ENCODE peak calls at places on chromosomes 4 and X, in ten cellular contexts. U is left kidney; F is stimulated activated CD8-positive, alpha-beta memory T cell treated with anti-CD3 and anti-CD28 coated beads, Interleukin-7, amount 100 ng/mL, for 1 hour; A is stimulated activated CD4-positive, alpha-beta T cell treated with anti-CD3 and anti-CD28 coated beads, Interleukin-4, amount 100 ng/mL, for 48 hours; V is T-helper 9 cell; X is amygdala; Y is RCC 7860; O is anterior cingulate cortex; M is mammary epithelial cell; T is neuronal stem cell. Z is an unnamed sample.

GRCh38 chrX:41419082-41419481 is 28.1 kb upstream of the NYX start:
- DNase-seq in U (no peak), F (no peak), A (no peak), V (no peak), X (no peak), Y (no peak), O (no peak), M (no peak), T (no peak), Z (no peak)

GRCh38 chr4:158962396-158962795 is 140.5 kb upstream of the RAPGEF2 start:
- DNase-seq in U (no peak), F (no peak), A (no peak), V (no peak), X (no peak), Y (no peak), O (no peak), M (no peak), T (no peak), Z (no peak)

GRCh38 chr4:53686521-53686920 is 95.2 kb upstream of the LNX1 start:
- DNase-seq in U (no peak), F (no peak), A (no peak), V (no peak), X (no peak), Y (no peak), O (no peak), M (no peak), T (no peak), Z (no peak)

GRCh38 chrX:150692837-150693781 is at the start of gene MTMR1:
- DNase-seq in U (peak), F (peak), A (no peak), V (peak), X (peak), Y (no peak), O (no peak), M (no peak), T (no peak), Z (no peak)

GRCh38 chr4:142574306-142574705 is 271.8 kb downstream of the INPP4B start:
- DNase-seq in U (no peak), F (no peak), A (no peak), V (no peak), X (no peak), Y (no peak), O (no peak), M (no peak), T (no peak), Z (no peak)

GRCh38 chr4:108199881-108200280 is 31.1 kb upstream of the LEF1 start:
- DNase-seq in U (no peak), F (no peak), A (no peak), V (no peak), X (no peak), Y (no peak), O (no peak), M (no peak), T (no peak), Z (no peak)

GRCh38 chrX:49230500-49231232 is 2.5 kb downstream of the CACNA1F start:
- DNase-seq in U (peak), F (no peak), A (peak), V (peak), X (peak), Y (no peak), O (no peak), M (no peak), T (peak), Z (peak)

GRCh38 chrX:145735036-145735435 is 82.6 kb upstream of the SLITRK2 start:
- DNase-seq in U (no peak), F (no peak), A (no peak), V (no peak), X (no peak), Y (no peak), O (no peak), M (no peak), T (no peak), Z (no peak)

GRCh38 chr4:139767168-139767567 is 101.5 kb downstream of the MGST2 start:
- DNase-seq in U (no peak), F (no peak), A (no peak), V (no peak), X (no peak), Y (peak), O (no peak), M (no peak), T (no peak), Z (no peak)

GRCh38 chrX:72349190-72349589 is 43.5 kb upstream of the CITED1 start:
- DNase-seq in U (no peak), F (no peak), A (no peak), V (no peak), X (no peak), Y (no peak), O (no peak), M (no peak), T (no peak), Z (no peak)

GRCh38 chrX:47176101-47176740 is 17.4 kb upstream of the UBA1 start:
- DNase-seq in U (no peak), F (no peak), A (no peak), V (no peak), X (no peak), Y (no peak), O (no peak), M (no peak), T (no peak), Z (peak)

GRCh38 chr4:152363086-152363485 is 172.8 kb downstream of the FBXW7 start:
- DNase-seq in U (no peak), F (no peak), A (no peak), V (no peak), X (no peak), Y (no peak), O (no peak), M (no peak), T (no peak), Z (no peak)

GRCh38 chrX:37455381-37455780 is 106.2 kb downstream of the PRRG1 start:
- DNase-seq in U (no peak), F (no peak), A (no peak), V (no peak), X (no peak), Y (no peak), O (no peak), M (peak), T (no peak), Z (no peak)

GRCh38 chrX:106963111-106963510 is 36.9 kb downstream of the MORC4 start:
- DNase-seq in U (no peak), F (no peak), A (no peak), V (no peak), X (no peak), Y (no peak), O (no peak), M (no peak), T (no peak), Z (no peak)

GRCh38 chrX:16075087-16075486 is 48.3 kb upstream of the GRPR start:
- DNase-seq in U (no peak), F (no peak), A (no peak), V (no peak), X (no peak), Y (no peak), O (no peak), M (no peak), T (no peak), Z (no peak)

GRCh38 chr4:47631161-47631560 is 146.1 kb downstream of the ATP10D start:
- DNase-seq in U (peak), F (no peak), A (no peak), V (no peak), X (no peak), Y (no peak), O (no peak), M (no peak), T (peak), Z (no peak)

GRCh38 chr4:143286733-143287570 is 49.7 kb upstream of the GAB1 start:
- DNase-seq in U (no peak), F (no peak), A (no peak), V (no peak), X (no peak), Y (no peak), O (no peak), M (peak), T (no peak), Z (no peak)

GRCh38 chr4:54731552-54731951 is 73.8 kb downstream of the KIT start:
- DNase-seq in U (no peak), F (no peak), A (no peak), V (no peak), X (no peak), Y (peak), O (no peak), M (no peak), T (no peak), Z (no peak)

GRCh38 chr4:145302725-145303124 is 122.3 kb upstream of the OTUD4 start:
- DNase-seq in U (no peak), F (no peak), A (no peak), V (no peak), X (no peak), Y (no peak), O (no peak), M (no peak), T (no peak), Z (no peak)

GRCh38 chrX:21806691-21807090 is 32.7 kb upstream of the MBTPS2 start:
- DNase-seq in U (no peak), F (no peak), A (no peak), V (no peak), X (no peak), Y (peak), O (no peak), M (peak), T (no peak), Z (no peak)

GRCh38 chr4:145812902-145813301 is 125.7 kb downstream of the ZNF827 start:
- DNase-seq in U (no peak), F (no peak), A (no peak), V (no peak), X (no peak), Y (peak), O (no peak), M (peak), T (no peak), Z (no peak)

GRCh38 chr4:155353923-155354540 is 22.7 kb downstream of the MAP9 start:
- DNase-seq in U (peak), F (no peak), A (peak), V (no peak), X (peak), Y (no peak), O (peak), M (peak), T (peak), Z (no peak)

GRCh38 chrX:129875669-129876068 is 30.3 kb upstream of the UTP14A start:
- DNase-seq in U (no peak), F (no peak), A (no peak), V (no peak), X (no peak), Y (peak), O (no peak), M (peak), T (no peak), Z (no peak)

GRCh38 chrX:133660356-133660755 is 245.1 kb upstream of the GPC4 start:
- DNase-seq in U (no peak), F (no peak), A (no peak), V (no peak), X (no peak), Y (peak), O (no peak), M (peak), T (no peak), Z (no peak)